ENCODE peak calls at places on chromosome 16, in five cellular contexts. One of them, this sample, is unnamed.

GRCh38 chr16:11632455-11632921 is 35.8 kb upstream of the SNN start:
- DNase-seq in midbrain: no peak
- DNase-seq in T-helper 2 cell: no peak
- DNase-seq in CD4-positive, alpha-beta memory T cell: no peak
- DNase-seq in kidney tubule cell: peak; percentile 78
- DNase-seq in this sample: no peak

GRCh38 chr16:4976611-4977145 is 18.5 kb downstream of the SEC14L5 start:
- DNase-seq in midbrain: no peak
- DNase-seq in T-helper 2 cell: no peak
- DNase-seq in CD4-positive, alpha-beta memory T cell: no peak
- DNase-seq in kidney tubule cell: no peak
- DNase-seq in this sample: no peak

GRCh38 chr16:325375-326155 is 27.0 kb downstream of the AXIN1 start:
- DNase-seq in midbrain: no peak
- DNase-seq in T-helper 2 cell: no peak
- DNase-seq in CD4-positive, alpha-beta memory T cell: no peak
- DNase-seq in kidney tubule cell: no peak
- DNase-seq in this sample: no peak

GRCh38 chr16:30574678-30575077 is 3.2 kb upstream of the ZNF688 start:
- DNase-seq in midbrain: no peak
- DNase-seq in T-helper 2 cell: no peak
- DNase-seq in CD4-positive, alpha-beta memory T cell: no peak
- DNase-seq in kidney tubule cell: no peak
- DNase-seq in this sample: no peak

GRCh38 chr16:56944954-56945839 is 13.3 kb downstream of the HERPUD1 start:
- DNase-seq in midbrain: no peak
- DNase-seq in T-helper 2 cell: no peak
- DNase-seq in CD4-positive, alpha-beta memory T cell: no peak
- DNase-seq in kidney tubule cell: peak; percentile 82
- DNase-seq in this sample: no peak

GRCh38 chr16:84751947-84752346 is 52.1 kb downstream of the USP10 start:
- DNase-seq in midbrain: no peak
- DNase-seq in T-helper 2 cell: no peak
- DNase-seq in CD4-positive, alpha-beta memory T cell: no peak
- DNase-seq in kidney tubule cell: no peak
- DNase-seq in this sample: no peak

GRCh38 chr16:86252596-86252995 is 257.7 kb upstream of the FOXF1 start:
- DNase-seq in midbrain: no peak
- DNase-seq in T-helper 2 cell: no peak
- DNase-seq in CD4-positive, alpha-beta memory T cell: no peak
- DNase-seq in kidney tubule cell: no peak
- DNase-seq in this sample: no peak

GRCh38 chr16:56609463-56609921 is 1.1 kb downstream of the MT2A start:
- DNase-seq in midbrain: peak; percentile 76
- DNase-seq in T-helper 2 cell: peak; percentile 70
- DNase-seq in CD4-positive, alpha-beta memory T cell: peak; percentile 82
- DNase-seq in kidney tubule cell: peak; percentile 88
- DNase-seq in this sample: peak; percentile 52

GRCh38 chr16:78102122-78102660 is 2.7 kb downstream of the WWOX start:
- DNase-seq in midbrain: peak; percentile 17
- DNase-seq in T-helper 2 cell: no peak
- DNase-seq in CD4-positive, alpha-beta memory T cell: no peak
- DNase-seq in kidney tubule cell: no peak
- DNase-seq in this sample: no peak

GRCh38 chr16:84423416-84423837 is 55.1 kb downstream of the ATP2C2 start:
- DNase-seq in midbrain: peak; percentile 42
- DNase-seq in T-helper 2 cell: no peak
- DNase-seq in CD4-positive, alpha-beta memory T cell: peak; percentile 7
- DNase-seq in kidney tubule cell: peak; percentile 54
- DNase-seq in this sample: no peak

GRCh38 chr16:23706439-23706838 is 6.6 kb downstream of the ERN2 start:
- DNase-seq in midbrain: no peak
- DNase-seq in T-helper 2 cell: no peak
- DNase-seq in CD4-positive, alpha-beta memory T cell: no peak
- DNase-seq in kidney tubule cell: no peak
- DNase-seq in this sample: no peak

GRCh38 chr16:2087426-2088191 is 39.8 kb downstream of the TSC2 start:
- DNase-seq in midbrain: no peak
- DNase-seq in T-helper 2 cell: no peak
- DNase-seq in CD4-positive, alpha-beta memory T cell: no peak
- DNase-seq in kidney tubule cell: no peak
- DNase-seq in this sample: no peak

GRCh38 chr16:20928774-20929411 is 28.3 kb downstream of the LYRM1 start:
- DNase-seq in midbrain: no peak
- DNase-seq in T-helper 2 cell: no peak
- DNase-seq in CD4-positive, alpha-beta memory T cell: no peak
- DNase-seq in kidney tubule cell: no peak
- DNase-seq in this sample: no peak

GRCh38 chr16:3912897-3913296 is 32.4 kb upstream of the CREBBP start:
- DNase-seq in midbrain: no peak
- DNase-seq in T-helper 2 cell: no peak
- DNase-seq in CD4-positive, alpha-beta memory T cell: no peak
- DNase-seq in kidney tubule cell: no peak
- DNase-seq in this sample: no peak

GRCh38 chr16:66996324-66996982 is 8.1 kb downstream of the CES4A start:
- DNase-seq in midbrain: peak; percentile 96
- DNase-seq in T-helper 2 cell: no peak
- DNase-seq in CD4-positive, alpha-beta memory T cell: no peak
- DNase-seq in kidney tubule cell: peak; percentile 87
- DNase-seq in this sample: no peak

GRCh38 chr16:10820546-10820945 is 2.0 kb upstream of the TVP23A start:
- DNase-seq in midbrain: no peak
- DNase-seq in T-helper 2 cell: no peak
- DNase-seq in CD4-positive, alpha-beta memory T cell: no peak
- DNase-seq in kidney tubule cell: no peak
- DNase-seq in this sample: no peak

GRCh38 chr16:14109782-14110727 is 38.9 kb downstream of the MRTFB start:
- DNase-seq in midbrain: no peak
- DNase-seq in T-helper 2 cell: no peak
- DNase-seq in CD4-positive, alpha-beta memory T cell: no peak
- DNase-seq in kidney tubule cell: no peak
- DNase-seq in this sample: no peak

GRCh38 chr16:84774810-84775209 is 45.0 kb upstream of the CRISPLD2 start:
- DNase-seq in midbrain: no peak
- DNase-seq in T-helper 2 cell: no peak
- DNase-seq in CD4-positive, alpha-beta memory T cell: no peak
- DNase-seq in kidney tubule cell: peak; percentile 49
- DNase-seq in this sample: no peak

GRCh38 chr16:4946917-4947316 is 10.0 kb upstream of the PPL start:
- DNase-seq in midbrain: no peak
- DNase-seq in T-helper 2 cell: no peak
- DNase-seq in CD4-positive, alpha-beta memory T cell: no peak
- DNase-seq in kidney tubule cell: no peak
- DNase-seq in this sample: no peak

GRCh38 chr16:30561212-30561816 is 3.1 kb upstream of the ZNF764 start:
- DNase-seq in midbrain: no peak
- DNase-seq in T-helper 2 cell: no peak
- DNase-seq in CD4-positive, alpha-beta memory T cell: no peak
- DNase-seq in kidney tubule cell: peak; percentile 20
- DNase-seq in this sample: no peak

GRCh38 chr16:85914423-85914794 is 15.4 kb downstream of the IRF8 start:
- DNase-seq in midbrain: no peak
- DNase-seq in T-helper 2 cell: no peak
- DNase-seq in CD4-positive, alpha-beta memory T cell: no peak
- DNase-seq in kidney tubule cell: no peak
- DNase-seq in this sample: no peak

GRCh38 chr16:997440-998051 is 16.0 kb downstream of the SOX8 start:
- DNase-seq in midbrain: no peak
- DNase-seq in T-helper 2 cell: peak; percentile 60
- DNase-seq in CD4-positive, alpha-beta memory T cell: peak; percentile 71
- DNase-seq in kidney tubule cell: peak; percentile 89
- DNase-seq in this sample: peak; percentile 49

GRCh38 chr16:28504707-28505404 is 1.8 kb downstream of the IL27 start:
- DNase-seq in midbrain: no peak
- DNase-seq in T-helper 2 cell: no peak
- DNase-seq in CD4-positive, alpha-beta memory T cell: no peak
- DNase-seq in kidney tubule cell: peak; percentile 57
- DNase-seq in this sample: no peak

This sample was measured in T-helper 22 cell.